ENCODE peak calls at places on chromosomes 1 and 21, in nine cellular contexts. S is psoas muscle; V is uterus; C is left ventricle myocardium inferior; I is Peyer's patch; T is A549; P is CD8-positive, alpha-beta T cell; H is tibial nerve; Z is dorsolateral prefrontal cortex. E is an unnamed sample.

GRCh38 chr21:36126166-36126565 is 8.7 kb upstream of the CBR3 start:
- DNase-seq in S (no peak), V (no peak), C (no peak), I (no peak), T (no peak), P (no peak), H (no peak), Z (no peak), E (no peak)

GRCh38 chr1:44497422-44498170 is 92.5 kb downstream of the RNF220 start:
- DNase-seq in S (no peak), V (no peak), C (no peak), I (no peak), T (no peak), P (no peak), H (no peak), Z (no peak), E (no peak)

GRCh38 chr1:235883261-235883927 is 16.7 kb upstream of the LYST start:
- DNase-seq in S (peak; percentile 88), V (peak; percentile 84), C (peak; percentile 83), I (peak; percentile 57), T (no peak), P (no peak), H (peak; percentile 87), Z (peak; percentile 78), E (no peak)

GRCh38 chr21:35635261-35635660 is 425.1 kb downstream of the SETD4 start:
- DNase-seq in S (no peak), V (no peak), C (no peak), I (no peak), T (no peak), P (no peak), H (no peak), Z (no peak), E (no peak)

GRCh38 chr21:16258834-16259611 is 529.2 kb downstream of the USP25 start:
- DNase-seq in S (no peak), V (no peak), C (no peak), I (no peak), T (no peak), P (no peak), H (no peak), Z (no peak), E (no peak)

GRCh38 chr1:145751491-145752021 is 32.3 kb downstream of the CD160 start:
- DNase-seq in S (no peak), V (no peak), C (no peak), I (no peak), T (no peak), P (no peak), H (no peak), Z (no peak), E (no peak)

GRCh38 chr1:52281518-52281917 is 84.5 kb downstream of the CC2D1B start:
- DNase-seq in S (no peak), V (no peak), C (no peak), I (no peak), T (no peak), P (no peak), H (no peak), Z (no peak), E (no peak)

GRCh38 chr1:23980725-23981063 is 567 bp upstream of the SRSF10 start:
- DNase-seq in S (no peak), V (peak; percentile 32), C (no peak), I (no peak), T (no peak), P (peak; percentile 56), H (no peak), Z (no peak), E (peak; percentile 78)

GRCh38 chr1:42931911-42932422 is 26.7 kb downstream of the SLC2A1 start:
- DNase-seq in S (peak; percentile 61), V (no peak), C (peak; percentile 59), I (peak; percentile 83), T (no peak), P (peak; percentile 91), H (no peak), Z (no peak), E (peak; percentile 97)

GRCh38 chr21:32096411-32096810 is 182.4 kb downstream of the MIS18A start:
- DNase-seq in S (no peak), V (no peak), C (no peak), I (no peak), T (peak; percentile 10), P (no peak), H (no peak), Z (no peak), E (no peak)

GRCh38 chr1:223759273-223759672 is 46.9 kb downstream of the CAPN2 start:
- DNase-seq in S (no peak), V (no peak), C (no peak), I (no peak), T (no peak), P (no peak), H (no peak), Z (no peak), E (peak; percentile 13)

GRCh38 chr1:77538956-77539509 is 143.4 kb downstream of the ZZZ3 start:
- DNase-seq in S (peak; percentile 35), V (peak; percentile 56), C (no peak), I (no peak), T (peak; percentile 39), P (no peak), H (no peak), Z (no peak), E (no peak)

GRCh38 chr1:75855010-75855409 is 58.3 kb downstream of the MSH4 start:
- DNase-seq in S (no peak), V (no peak), C (no peak), I (no peak), T (no peak), P (no peak), H (no peak), Z (no peak), E (no peak)

GRCh38 chr1:201752333-201752732 is 76.6 kb upstream of the IPO9 start:
- DNase-seq in S (no peak), V (no peak), C (no peak), I (no peak), T (no peak), P (no peak), H (no peak), Z (no peak), E (no peak)

GRCh38 chr1:149845416-149845815 is 54.0 kb upstream of the BOLA1 start:
- DNase-seq in S (no peak), V (no peak), C (no peak), I (no peak), T (no peak), P (no peak), H (no peak), Z (no peak), E (no peak)
- H3K27ac ChIP-seq in S (no peak overlapping the region), V (peak overlapping the region; percentile 84), C (no peak overlapping the region), I (peak overlapping the region; percentile 78), T (no peak overlapping the region), P (peak overlapping the region; percentile 4), H (peak overlapping the region; percentile 68), Z (no peak overlapping the region), E (peak overlapping the region; percentile 96)

GRCh38 chr1:180278791-180279432 is 48.8 kb downstream of the LHX4 start:
- DNase-seq in S (no peak), V (no peak), C (no peak), I (no peak), T (no peak), P (no peak), H (no peak), Z (no peak), E (no peak)

GRCh38 chr1:180286417-180286816 is 56.4 kb downstream of the LHX4 start:
- DNase-seq in S (no peak), V (no peak), C (no peak), I (no peak), T (no peak), P (no peak), H (no peak), Z (no peak), E (no peak)

GRCh38 chr1:180283098-180283497 is 53.0 kb downstream of the LHX4 start:
- DNase-seq in S (no peak), V (no peak), C (no peak), I (no peak), T (no peak), P (no peak), H (no peak), Z (no peak), E (no peak)

GRCh38 chr1:180280617-180281016 is 50.6 kb downstream of the LHX4 start:
- DNase-seq in S (no peak), V (no peak), C (no peak), I (no peak), T (no peak), P (no peak), H (no peak), Z (no peak), E (no peak)

GRCh38 chr1:180282401-180282800 is 52.3 kb downstream of the LHX4 start:
- DNase-seq in S (no peak), V (no peak), C (no peak), I (no peak), T (no peak), P (no peak), H (no peak), Z (no peak), E (no peak)
- TF ChIP-seq CTCF in S (no peak), V (no peak), C (no peak), I (no peak), T (no peak), P (no peak), H (no peak), Z (no peak), E (no peak)

DNA sequence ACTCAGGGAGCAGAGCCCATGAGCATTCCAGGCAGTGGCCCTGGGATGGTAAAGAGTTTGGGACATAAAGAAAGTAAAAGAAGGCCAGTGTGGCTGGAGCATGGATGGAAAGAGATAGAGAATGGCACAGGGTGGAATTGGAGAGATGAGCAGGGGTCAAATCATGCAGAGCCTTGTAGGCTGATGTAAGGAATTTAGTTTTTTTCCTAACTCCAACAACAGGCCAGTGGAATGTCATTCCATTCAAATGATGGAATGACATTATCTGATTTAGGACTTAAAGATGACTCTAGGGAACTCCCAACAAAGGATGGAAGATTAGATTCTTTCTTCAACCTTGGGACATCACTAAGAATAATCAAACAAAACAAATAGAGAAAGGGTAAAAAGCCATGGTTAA is 12.8 kb upstream of the S100A2 start:
- DNase-seq in S (no peak), V (no peak), C (no peak), I (no peak), T (no peak), P (no peak), H (no peak), Z (no peak), E (peak; percentile 18)
- H3K27ac ChIP-seq in S (no peak overlapping the region), V (no peak overlapping the region), C (no peak overlapping the region), I (no peak overlapping the region), T (no peak overlapping the region), P (no peak overlapping the region), H (no peak overlapping the region), Z (no peak overlapping the region), E (peak overlapping the region; percentile 32)

GRCh38 chr21:44420416-44421205 is 34.7 kb upstream of the LRRC3 start:
- DNase-seq in S (no peak), V (no peak), C (peak; percentile 6), I (peak; percentile 23), T (no peak), P (no peak), H (no peak), Z (no peak), E (peak; percentile 39)

GRCh38 chr21:44418876-44419230 is 36.5 kb upstream of the LRRC3 start:
- DNase-seq in S (no peak), V (no peak), C (peak; percentile 4), I (no peak), T (no peak), P (no peak), H (no peak), Z (no peak), E (peak; percentile 41)

GRCh38 chr21:44416193-44416592 is 39.1 kb upstream of the LRRC3 start:
- DNase-seq in S (no peak), V (no peak), C (no peak), I (no peak), T (no peak), P (no peak), H (no peak), Z (no peak), E (peak; percentile 19)

GRCh38 chr21:44419679-44420078 is 35.6 kb upstream of the LRRC3 start:
- DNase-seq in S (no peak), V (no peak), C (peak; percentile 6), I (no peak), T (no peak), P (no peak), H (no peak), Z (no peak), E (peak; percentile 4)

GRCh38 chr21:44418108-44418875 is 37.0 kb upstream of the LRRC3 start:
- DNase-seq in S (no peak), V (no peak), C (peak; percentile 2), I (peak; percentile 29), T (no peak), P (no peak), H (no peak), Z (no peak), E (peak; percentile 42)
- TF ChIP-seq CTCF in S (no peak), V (no peak), C (no peak), I (no peak), T (no peak), P (no peak), H (no peak), Z (no peak), E (no peak)